ENCODE peak calls at places on chromosomes 4 and X, in seven cellular contexts. One of them, this sample, is unnamed.

GRCh38 chr4:87566276-87566675 is 37.1 kb upstream of the SPARCL1 start:
- DNase-seq in effector memory CD4-positive, alpha-beta T cell: no peak
- DNase-seq in fibroblast of pulmonary artery: no peak
- DNase-seq in fibroblast of villous mesenchyme: no peak
- DNase-seq in cardiac muscle cell: no peak
- DNase-seq in naive thymus-derived CD4-positive, alpha-beta T cell: no peak
- DNase-seq in CD8-positive, alpha-beta memory T cell: no peak
- DNase-seq in this sample: no peak

GRCh38 chr4:1883583-1883982 is 12.4 kb downstream of the NSD2 start:
- DNase-seq in fibroblast of villous mesenchyme: no peak
- DNase-seq in CD8-positive, alpha-beta memory T cell: no peak
- DNase-seq in cardiac muscle cell: no peak
- DNase-seq in fibroblast of pulmonary artery: no peak
- DNase-seq in naive thymus-derived CD4-positive, alpha-beta T cell: no peak
- DNase-seq in effector memory CD4-positive, alpha-beta T cell: no peak
- DNase-seq in this sample: no peak

GRCh38 chr4:14176613-14177012 is 549.1 kb upstream of the BOD1L1 start:
- DNase-seq in fibroblast of villous mesenchyme: no peak
- DNase-seq in fibroblast of pulmonary artery: no peak
- DNase-seq in CD8-positive, alpha-beta memory T cell: no peak
- DNase-seq in cardiac muscle cell: no peak
- DNase-seq in naive thymus-derived CD4-positive, alpha-beta T cell: no peak
- DNase-seq in effector memory CD4-positive, alpha-beta T cell: no peak
- DNase-seq in this sample: no peak

GRCh38 chr4:56434599-56435000 is 815 bp downstream of the PPAT start:
- DNase-seq in fibroblast of villous mesenchyme: peak
- DNase-seq in CD8-positive, alpha-beta memory T cell: no peak
- DNase-seq in fibroblast of pulmonary artery: peak
- DNase-seq in naive thymus-derived CD4-positive, alpha-beta T cell: peak
- DNase-seq in effector memory CD4-positive, alpha-beta T cell: no peak
- DNase-seq in cardiac muscle cell: peak
- DNase-seq in this sample: no peak

GRCh38 chr4:133148690-133149363 is at the start of gene PCDH10:
- DNase-seq in effector memory CD4-positive, alpha-beta T cell: no peak
- DNase-seq in fibroblast of villous mesenchyme: peak
- DNase-seq in fibroblast of pulmonary artery: peak
- DNase-seq in cardiac muscle cell: peak
- DNase-seq in CD8-positive, alpha-beta memory T cell: no peak
- DNase-seq in naive thymus-derived CD4-positive, alpha-beta T cell: no peak
- DNase-seq in this sample: peak

GRCh38 chr4:156782491-156782890 is 189.1 kb downstream of the PDGFC start:
- DNase-seq in fibroblast of pulmonary artery: no peak
- DNase-seq in naive thymus-derived CD4-positive, alpha-beta T cell: no peak
- DNase-seq in effector memory CD4-positive, alpha-beta T cell: no peak
- DNase-seq in cardiac muscle cell: no peak
- DNase-seq in CD8-positive, alpha-beta memory T cell: no peak
- DNase-seq in fibroblast of villous mesenchyme: no peak
- DNase-seq in this sample: no peak

GRCh38 chr4:6267573-6267972 is 2.1 kb upstream of the WFS1 start:
- DNase-seq in fibroblast of villous mesenchyme: peak
- DNase-seq in naive thymus-derived CD4-positive, alpha-beta T cell: no peak
- DNase-seq in cardiac muscle cell: no peak
- DNase-seq in CD8-positive, alpha-beta memory T cell: no peak
- DNase-seq in fibroblast of pulmonary artery: no peak
- DNase-seq in effector memory CD4-positive, alpha-beta T cell: no peak
- DNase-seq in this sample: no peak

GRCh38 chr4:140691369-140691768 is 64.8 kb downstream of the TBC1D9 start:
- DNase-seq in fibroblast of villous mesenchyme: peak
- DNase-seq in cardiac muscle cell: no peak
- DNase-seq in CD8-positive, alpha-beta memory T cell: no peak
- DNase-seq in fibroblast of pulmonary artery: peak
- DNase-seq in effector memory CD4-positive, alpha-beta T cell: no peak
- DNase-seq in naive thymus-derived CD4-positive, alpha-beta T cell: no peak
- DNase-seq in this sample: peak

GRCh38 chrX:69216911-69217310 is 51.7 kb upstream of the PJA1 start:
- DNase-seq in naive thymus-derived CD4-positive, alpha-beta T cell: no peak
- DNase-seq in CD8-positive, alpha-beta memory T cell: no peak
- DNase-seq in fibroblast of villous mesenchyme: no peak
- DNase-seq in effector memory CD4-positive, alpha-beta T cell: no peak
- DNase-seq in cardiac muscle cell: no peak
- DNase-seq in fibroblast of pulmonary artery: no peak
- DNase-seq in this sample: no peak

GRCh38 chr4:5976921-5977320 is 41.3 kb downstream of the C4orf50 start:
- DNase-seq in cardiac muscle cell: no peak
- DNase-seq in fibroblast of pulmonary artery: no peak
- DNase-seq in CD8-positive, alpha-beta memory T cell: no peak
- DNase-seq in fibroblast of villous mesenchyme: no peak
- DNase-seq in effector memory CD4-positive, alpha-beta T cell: no peak
- DNase-seq in naive thymus-derived CD4-positive, alpha-beta T cell: no peak
- DNase-seq in this sample: no peak

GRCh38 chr4:2390146-2390545 is 28.3 kb downstream of the ZFYVE28 start:
- DNase-seq in fibroblast of pulmonary artery: no peak
- DNase-seq in fibroblast of villous mesenchyme: no peak
- DNase-seq in cardiac muscle cell: no peak
- DNase-seq in effector memory CD4-positive, alpha-beta T cell: no peak
- DNase-seq in CD8-positive, alpha-beta memory T cell: no peak
- DNase-seq in naive thymus-derived CD4-positive, alpha-beta T cell: no peak
- DNase-seq in this sample: no peak

GRCh38 chr4:137949746-137950145 is 292.4 kb downstream of the SLC7A11 start:
- DNase-seq in cardiac muscle cell: no peak
- DNase-seq in CD8-positive, alpha-beta memory T cell: no peak
- DNase-seq in naive thymus-derived CD4-positive, alpha-beta T cell: no peak
- DNase-seq in fibroblast of villous mesenchyme: peak
- DNase-seq in fibroblast of pulmonary artery: peak
- DNase-seq in effector memory CD4-positive, alpha-beta T cell: no peak
- DNase-seq in this sample: no peak

GRCh38 chr4:16914208-16914607 is 15.8 kb upstream of the LDB2 start:
- DNase-seq in effector memory CD4-positive, alpha-beta T cell: no peak
- DNase-seq in fibroblast of villous mesenchyme: no peak
- DNase-seq in naive thymus-derived CD4-positive, alpha-beta T cell: no peak
- DNase-seq in fibroblast of pulmonary artery: peak
- DNase-seq in cardiac muscle cell: peak
- DNase-seq in CD8-positive, alpha-beta memory T cell: no peak
- DNase-seq in this sample: no peak

DNA sequence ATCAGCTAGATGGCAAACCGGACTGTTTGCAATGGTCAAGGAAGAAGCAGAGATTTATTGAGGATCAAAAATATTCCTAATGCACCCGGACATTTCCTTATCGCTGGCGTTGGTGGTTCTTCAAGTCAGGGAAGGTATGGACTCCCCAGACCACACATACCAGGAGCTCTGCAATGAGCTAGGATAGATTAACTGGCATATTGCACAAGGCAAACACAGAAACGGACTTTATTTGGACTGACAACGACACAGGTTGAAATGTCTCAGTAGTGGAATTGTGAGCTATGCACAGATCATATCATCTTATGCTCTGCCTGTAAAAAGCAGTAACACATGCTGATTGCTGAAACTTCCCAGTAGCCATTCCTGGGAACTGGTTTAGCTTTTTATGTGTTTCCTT is 1.7 kb downstream of the TSPAN7 start:
- DNase-seq in effector memory CD4-positive, alpha-beta T cell: no peak
- DNase-seq in fibroblast of villous mesenchyme: no peak
- DNase-seq in naive thymus-derived CD4-positive, alpha-beta T cell: no peak
- DNase-seq in CD8-positive, alpha-beta memory T cell: no peak
- DNase-seq in cardiac muscle cell: no peak
- DNase-seq in fibroblast of pulmonary artery: no peak
- DNase-seq in this sample: no peak
- H3K4me3 ChIP-seq in effector memory CD4-positive, alpha-beta T cell: no peak
- H3K4me3 ChIP-seq in fibroblast of villous mesenchyme: no peak
- H3K4me3 ChIP-seq in naive thymus-derived CD4-positive, alpha-beta T cell: no peak
- H3K4me3 ChIP-seq in CD8-positive, alpha-beta memory T cell: no peak
- H3K4me3 ChIP-seq in cardiac muscle cell: no peak
- H3K4me3 ChIP-seq in fibroblast of pulmonary artery: no peak
- H3K4me3 ChIP-seq in this sample: no peak

GRCh38 chr4:169163947-169164668 is 106.6 kb downstream of the SH3RF1 start:
- DNase-seq in fibroblast of pulmonary artery: no peak
- DNase-seq in cardiac muscle cell: no peak
- DNase-seq in effector memory CD4-positive, alpha-beta T cell: no peak
- DNase-seq in CD8-positive, alpha-beta memory T cell: no peak
- DNase-seq in fibroblast of villous mesenchyme: no peak
- DNase-seq in naive thymus-derived CD4-positive, alpha-beta T cell: no peak
- DNase-seq in this sample: no peak

GRCh38 chr4:169164669-169165415 is 105.9 kb downstream of the SH3RF1 start:
- DNase-seq in fibroblast of villous mesenchyme: peak
- DNase-seq in naive thymus-derived CD4-positive, alpha-beta T cell: no peak
- DNase-seq in CD8-positive, alpha-beta memory T cell: no peak
- DNase-seq in fibroblast of pulmonary artery: peak
- DNase-seq in effector memory CD4-positive, alpha-beta T cell: no peak
- DNase-seq in cardiac muscle cell: no peak
- DNase-seq in this sample: no peak

GRCh38 chr4:169160825-169161224 is 109.9 kb downstream of the SH3RF1 start:
- DNase-seq in effector memory CD4-positive, alpha-beta T cell: no peak
- DNase-seq in fibroblast of pulmonary artery: peak
- DNase-seq in fibroblast of villous mesenchyme: peak
- DNase-seq in CD8-positive, alpha-beta memory T cell: no peak
- DNase-seq in cardiac muscle cell: peak
- DNase-seq in naive thymus-derived CD4-positive, alpha-beta T cell: no peak
- DNase-seq in this sample: peak

GRCh38 chr4:169159614-169160013 is 111.1 kb downstream of the SH3RF1 start:
- DNase-seq in fibroblast of pulmonary artery: peak
- DNase-seq in cardiac muscle cell: no peak
- DNase-seq in CD8-positive, alpha-beta memory T cell: no peak
- DNase-seq in fibroblast of villous mesenchyme: peak
- DNase-seq in effector memory CD4-positive, alpha-beta T cell: no peak
- DNase-seq in naive thymus-derived CD4-positive, alpha-beta T cell: no peak
- DNase-seq in this sample: peak

DNA sequence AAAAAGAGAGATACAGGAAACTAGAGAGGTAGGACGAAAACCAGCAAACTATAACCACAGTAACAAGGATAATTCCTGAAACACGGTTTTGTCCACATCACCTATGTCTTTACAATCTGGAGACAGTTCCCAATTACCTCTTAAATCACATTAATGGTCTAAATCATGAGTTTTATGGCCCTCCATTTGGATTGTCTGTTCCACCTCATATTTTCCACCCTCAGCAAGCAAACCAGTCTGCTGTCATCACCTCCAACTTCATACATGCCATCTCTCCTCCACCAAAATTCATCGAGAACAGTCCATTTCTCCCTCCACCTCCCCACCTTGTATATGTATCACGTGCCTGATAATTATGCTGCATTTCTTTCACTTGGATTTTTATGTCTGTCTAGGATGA is 107.3 kb downstream of the SH3RF1 start:
- DNase-seq in CD8-positive, alpha-beta memory T cell: no peak
- DNase-seq in naive thymus-derived CD4-positive, alpha-beta T cell: no peak
- DNase-seq in fibroblast of villous mesenchyme: no peak
- DNase-seq in fibroblast of pulmonary artery: no peak
- DNase-seq in effector memory CD4-positive, alpha-beta T cell: no peak
- DNase-seq in cardiac muscle cell: no peak
- DNase-seq in this sample: no peak
- H3K4me3 ChIP-seq in CD8-positive, alpha-beta memory T cell: no peak
- H3K4me3 ChIP-seq in naive thymus-derived CD4-positive, alpha-beta T cell: no peak
- H3K4me3 ChIP-seq in fibroblast of villous mesenchyme: no peak
- H3K4me3 ChIP-seq in fibroblast of pulmonary artery: no peak
- H3K4me3 ChIP-seq in effector memory CD4-positive, alpha-beta T cell: no peak
- H3K4me3 ChIP-seq in cardiac muscle cell: no peak
- H3K4me3 ChIP-seq in this sample: no peak

GRCh38 chrX:103839404-103839803 is 7.3 kb upstream of the RAB9B start:
- DNase-seq in fibroblast of villous mesenchyme: no peak
- DNase-seq in effector memory CD4-positive, alpha-beta T cell: no peak
- DNase-seq in CD8-positive, alpha-beta memory T cell: no peak
- DNase-seq in cardiac muscle cell: no peak
- DNase-seq in naive thymus-derived CD4-positive, alpha-beta T cell: no peak
- DNase-seq in fibroblast of pulmonary artery: no peak
- DNase-seq in this sample: no peak

GRCh38 chrX:103846395-103846794 is 14.3 kb upstream of the RAB9B start:
- DNase-seq in CD8-positive, alpha-beta memory T cell: no peak
- DNase-seq in naive thymus-derived CD4-positive, alpha-beta T cell: no peak
- DNase-seq in fibroblast of pulmonary artery: peak
- DNase-seq in effector memory CD4-positive, alpha-beta T cell: no peak
- DNase-seq in fibroblast of villous mesenchyme: no peak
- DNase-seq in cardiac muscle cell: no peak
- DNase-seq in this sample: no peak

GRCh38 chrX:103847174-103847870 is 15.3 kb upstream of the RAB9B start:
- DNase-seq in effector memory CD4-positive, alpha-beta T cell: no peak
- DNase-seq in cardiac muscle cell: no peak
- DNase-seq in fibroblast of pulmonary artery: peak
- DNase-seq in fibroblast of villous mesenchyme: no peak
- DNase-seq in naive thymus-derived CD4-positive, alpha-beta T cell: no peak
- DNase-seq in CD8-positive, alpha-beta memory T cell: no peak
- DNase-seq in this sample: no peak

GRCh38 chrX:103849558-103849957 is 17.5 kb upstream of the RAB9B start:
- DNase-seq in fibroblast of pulmonary artery: no peak
- DNase-seq in fibroblast of villous mesenchyme: no peak
- DNase-seq in naive thymus-derived CD4-positive, alpha-beta T cell: no peak
- DNase-seq in cardiac muscle cell: no peak
- DNase-seq in effector memory CD4-positive, alpha-beta T cell: no peak
- DNase-seq in CD8-positive, alpha-beta memory T cell: no peak
- DNase-seq in this sample: no peak

DNA sequence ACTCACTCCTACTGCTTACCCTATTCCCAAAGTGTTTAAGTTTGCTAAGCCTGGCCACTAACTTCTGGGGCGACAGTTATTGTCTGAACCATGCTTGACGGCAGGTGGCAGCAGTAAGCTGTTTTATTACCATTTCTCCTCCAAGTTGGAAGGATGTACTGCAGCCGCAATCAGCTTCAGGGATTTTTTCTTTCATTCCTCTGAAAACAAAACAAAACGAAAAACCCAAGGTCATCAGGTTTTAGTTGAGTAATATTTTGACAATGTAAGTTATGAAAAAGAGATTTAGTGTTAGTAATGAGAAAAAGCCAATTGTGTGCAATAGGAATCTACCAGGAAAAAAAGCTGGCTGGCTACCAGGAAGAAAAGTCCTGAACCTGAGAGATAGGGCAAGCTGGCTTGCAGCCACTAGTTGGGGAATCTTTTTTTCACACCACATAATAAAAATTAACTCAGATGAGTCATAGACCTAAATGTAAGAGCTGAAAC is 13.2 kb upstream of the RAB9B start:
- DNase-seq in cardiac muscle cell: peak
- DNase-seq in fibroblast of villous mesenchyme: peak
- DNase-seq in naive thymus-derived CD4-positive, alpha-beta T cell: peak
- DNase-seq in CD8-positive, alpha-beta memory T cell: peak
- DNase-seq in fibroblast of pulmonary artery: peak
- DNase-seq in effector memory CD4-positive, alpha-beta T cell: peak
- DNase-seq in this sample: peak
- H3K4me3 ChIP-seq in cardiac muscle cell: no peak
- H3K4me3 ChIP-seq in fibroblast of villous mesenchyme: no peak
- H3K4me3 ChIP-seq in naive thymus-derived CD4-positive, alpha-beta T cell: no peak
- H3K4me3 ChIP-seq in CD8-positive, alpha-beta memory T cell: no peak
- H3K4me3 ChIP-seq in fibroblast of pulmonary artery: no peak
- H3K4me3 ChIP-seq in effector memory CD4-positive, alpha-beta T cell: no peak
- H3K4me3 ChIP-seq in this sample: no peak

DNA sequence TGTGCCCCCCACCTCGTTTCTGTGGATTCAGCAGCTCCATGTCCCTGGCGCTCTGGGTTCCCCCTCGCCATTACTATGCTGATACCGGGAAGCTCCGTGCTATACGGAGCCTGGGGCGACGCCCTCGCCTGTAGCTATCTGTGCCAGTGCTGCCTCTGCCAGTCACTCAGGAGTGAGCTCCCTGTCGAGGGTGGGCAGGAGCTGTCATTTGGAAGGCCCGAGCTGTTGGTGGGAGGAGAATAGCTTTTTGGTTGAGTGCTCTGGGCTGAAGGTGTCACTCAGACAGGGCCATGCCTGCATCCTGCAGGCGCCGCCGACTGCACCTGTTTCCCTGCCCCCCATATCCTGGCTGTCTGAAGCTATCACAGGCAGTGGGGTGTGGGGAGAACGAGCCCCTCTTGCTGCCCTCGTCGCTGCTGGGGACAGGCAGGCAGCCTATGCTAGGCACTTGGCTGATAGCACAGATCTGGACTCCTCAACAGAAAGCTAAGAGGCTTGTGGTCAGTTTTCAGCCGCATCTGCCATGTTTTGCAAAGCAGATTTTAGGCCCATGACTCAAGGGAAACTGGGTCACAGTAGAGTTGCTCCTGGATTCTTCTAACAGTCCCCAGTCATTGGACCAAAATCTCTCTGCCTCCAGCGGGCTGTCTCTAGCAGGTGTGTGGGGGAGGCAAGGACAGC is 31.8 kb downstream of the CPLX1 start:
- DNase-seq in naive thymus-derived CD4-positive, alpha-beta T cell: no peak
- DNase-seq in fibroblast of villous mesenchyme: no peak
- DNase-seq in CD8-positive, alpha-beta memory T cell: no peak
- DNase-seq in fibroblast of pulmonary artery: no peak
- DNase-seq in effector memory CD4-positive, alpha-beta T cell: no peak
- DNase-seq in cardiac muscle cell: no peak
- DNase-seq in this sample: no peak
- H3K4me3 ChIP-seq in naive thymus-derived CD4-positive, alpha-beta T cell: no peak
- H3K4me3 ChIP-seq in fibroblast of villous mesenchyme: no peak
- H3K4me3 ChIP-seq in CD8-positive, alpha-beta memory T cell: no peak
- H3K4me3 ChIP-seq in fibroblast of pulmonary artery: no peak
- H3K4me3 ChIP-seq in effector memory CD4-positive, alpha-beta T cell: no peak
- H3K4me3 ChIP-seq in cardiac muscle cell: no peak
- H3K4me3 ChIP-seq in this sample: no peak

This sample was measured in skeletal muscle cell.